ENCODE peak calls at places on chromosomes 3 and 15, in nine cellular contexts. C is tibial nerve, L is COR-L47, F is PC-3, Z is WTC11, N is heart right ventricle, Q is NCI-H1436 treated with DMSO at 0.1 percent for 48 hours, W is NCI-H1092, R is EL. P is an unnamed sample.

GRCh38 chr3:18124501-18124900 is 300.6 kb downstream of the SATB1 start:
- DNase-seq in C (no peak), L (no peak), F (peak; percentile 76), Z (no peak), N (no peak), Q (no peak), W (no peak), R (peak; percentile 84), P (no peak)

GRCh38 chr3:54123538-54124196 is 1.3 kb downstream of the CACNA2D3 start:
- DNase-seq in C (no peak), L (no peak), F (no peak), Z (no peak), N (no peak), Q (no peak), W (no peak), R (no peak), P (no peak)

GRCh38 chr3:164779816-164780215 is 298.5 kb downstream of the SI start:
- DNase-seq in C (no peak), L (peak; percentile 10), F (no peak), Z (no peak), N (no peak), Q (no peak), W (peak; percentile 52), R (no peak), P (no peak)

GRCh38 chr3:33637482-33637881 is 80.6 kb downstream of the CLASP2 start:
- DNase-seq in C (no peak), L (no peak), F (no peak), Z (no peak), N (no peak), Q (no peak), W (no peak), R (no peak), P (peak; percentile 62)

GRCh38 chr3:14839236-14839635 is 20.5 kb downstream of the FGD5 start:
- DNase-seq in C (no peak), L (no peak), F (no peak), Z (no peak), N (no peak), Q (no peak), W (no peak), R (no peak), P (no peak)

GRCh38 chr15:47439870-47440155 is 277.5 kb upstream of the SEMA6D start:
- DNase-seq in C (no peak), L (no peak), F (no peak), Z (no peak), N (no peak), Q (no peak), W (no peak), R (peak; percentile 28), P (no peak)

GRCh38 chr3:141320399-141321108 is 47.8 kb upstream of the ZBTB38 start:
- DNase-seq in C (no peak), L (no peak), F (no peak), Z (no peak), N (no peak), Q (no peak), W (no peak), R (no peak), P (no peak)

GRCh38 chr3:173770011-173770410 is 372.5 kb downstream of the NLGN1 start:
- DNase-seq in C (no peak), L (no peak), F (no peak), Z (no peak), N (no peak), Q (no peak), W (no peak), R (peak; percentile 17), P (no peak)

GRCh38 chr15:74955796-74956647 is 550 bp downstream of the RPP25 start:
- DNase-seq in C (peak; percentile 71), L (peak; percentile 71), F (no peak), Z (peak; percentile 71), N (peak; percentile 65), Q (no peak), W (peak; percentile 29), R (peak; percentile 43), P (no peak)

GRCh38 chr3:126406389-126407296 is 11.9 kb downstream of the CFAP100 start:
- DNase-seq in C (no peak), L (no peak), F (no peak), Z (no peak), N (no peak), Q (no peak), W (no peak), R (no peak), P (no peak)

GRCh38 chr3:69384379-69384778 is 1.5 kb downstream of the FRMD4B start:
- DNase-seq in C (no peak), L (no peak), F (no peak), Z (no peak), N (no peak), Q (no peak), W (no peak), R (no peak), P (no peak)

GRCh38 chr3:149424921-149425320 is 47.5 kb upstream of the TM4SF1 start:
- DNase-seq in C (no peak), L (no peak), F (no peak), Z (no peak), N (no peak), Q (no peak), W (no peak), R (no peak), P (no peak)

GRCh38 chr3:52784931-52785590 is 7.7 kb downstream of the ITIH1 start:
- DNase-seq in C (no peak), L (no peak), F (no peak), Z (no peak), N (no peak), Q (no peak), W (no peak), R (no peak), P (no peak)

GRCh38 chr3:169966086-169966950 is at the start of gene SEC62:
- DNase-seq in C (peak; percentile 88), L (peak; percentile 99), F (peak; percentile 92), Z (peak; percentile 97), N (peak; percentile 95), Q (peak; percentile 83), W (peak; percentile 93), R (peak; percentile 91), P (peak; percentile 81)

GRCh38 chr3:55675478-55675877 is 188.4 kb upstream of the WNT5A start:
- DNase-seq in C (no peak), L (no peak), F (no peak), Z (no peak), N (no peak), Q (no peak), W (no peak), R (no peak), P (no peak)

GRCh38 chr3:38164136-38164965 is 986 bp upstream of the OXSR1 start:
- DNase-seq in C (no peak), L (no peak), F (no peak), Z (no peak), N (no peak), Q (no peak), W (no peak), R (no peak), P (no peak)

GRCh38 chr3:48997714-48998637 is 7.9 kb downstream of the P4HTM start:
- DNase-seq in C (no peak), L (peak; percentile 54), F (no peak), Z (peak; percentile 65), N (no peak), Q (no peak), W (peak; percentile 83), R (no peak), P (no peak)

GRCh38 chr3:151351648-151352047 is 22.3 kb upstream of the P2RY13 start:
- DNase-seq in C (no peak), L (no peak), F (no peak), Z (no peak), N (no peak), Q (no peak), W (no peak), R (no peak), P (no peak)

GRCh38 chr3:152385761-152386160 is 117.0 kb downstream of the MBNL1 start:
- DNase-seq in C (no peak), L (no peak), F (peak; percentile 35), Z (no peak), N (no peak), Q (no peak), W (no peak), R (peak; percentile 89), P (peak; percentile 88)

GRCh38 chr3:38003817-38004414 is 13.3 kb downstream of the VILL start:
- DNase-seq in C (no peak), L (no peak), F (no peak), Z (no peak), N (no peak), Q (no peak), W (no peak), R (no peak), P (no peak)

P was measured in HepG2.